ENCODE peak calls at places on chromosomes 6 and 20, in six cellular contexts. O is HepG2, B is GM12878, R is K562, E is H1, W is GM12891. K is an unnamed sample.

GRCh38 chr20:21936720-21937380 is 231.4 kb downstream of the PAX1 start:
- DNase-seq in O (no peak), B (no peak), R (no peak), E (peak), W (no peak), K (no peak)

GRCh38 chr6:137951064-137951597 is 84.1 kb downstream of the TNFAIP3 start:
- DNase-seq in O (no peak), B (no peak), R (no peak), E (no peak), W (no peak), K (no peak)

GRCh38 chr6:40819182-40819834 is 219.7 kb downstream of the UNC5CL start:
- DNase-seq in O (no peak), B (no peak), R (peak), E (no peak), W (no peak), K (no peak)

GRCh38 chr6:45422541-45423110 is 44.9 kb upstream of the SUPT3H start:
- DNase-seq in O (no peak), B (no peak), R (peak), E (no peak), W (no peak), K (no peak)

GRCh38 chr6:153130515-153131036 is 506 bp downstream of the RGS17 start:
- DNase-seq in O (no peak), B (no peak), R (no peak), E (no peak), W (peak), K (no peak)

GRCh38 chr6:39791311-39791710 is 865 bp upstream of the DAAM2 start:
- DNase-seq in O (peak), B (no peak), R (peak), E (no peak), W (no peak), K (no peak)

GRCh38 chr20:56487216-56487615 is 18.8 kb downstream of the RTF2 start:
- DNase-seq in O (no peak), B (no peak), R (no peak), E (no peak), W (no peak), K (no peak)

GRCh38 chr20:18397090-18397489 is 69.7 kb downstream of the DZANK1 start:
- DNase-seq in O (no peak), B (no peak), R (no peak), E (no peak), W (no peak), K (no peak)

GRCh38 chr6:169087436-169088046 is 166.1 kb downstream of the THBS2 start:
- DNase-seq in O (no peak), B (no peak), R (no peak), E (no peak), W (no peak), K (no peak)

GRCh38 chr6:39357998-39358686 is 35.6 kb upstream of the KCNK16 start:
- DNase-seq in O (no peak), B (no peak), R (no peak), E (no peak), W (no peak), K (no peak)

GRCh38 chr20:12072221-12072944 is 154.7 kb downstream of the BTBD3 start:
- DNase-seq in O (no peak), B (no peak), R (no peak), E (no peak), W (no peak), K (no peak)

GRCh38 chr6:2714359-2714895 is 36.3 kb downstream of the MYLK4 start:
- DNase-seq in O (no peak), B (no peak), R (no peak), E (no peak), W (no peak), K (no peak)

GRCh38 chr6:15329154-15329781 is 83.4 kb downstream of the JARID2 start:
- DNase-seq in O (no peak), B (no peak), R (no peak), E (no peak), W (no peak), K (no peak)

GRCh38 chr6:22251331-22251730 is 45.5 kb downstream of the PRL start:
- DNase-seq in O (no peak), B (no peak), R (no peak), E (no peak), W (no peak), K (no peak)

GRCh38 chr20:31872406-31872805 is 2.0 kb downstream of the TTLL9 start:
- DNase-seq in O (no peak), B (no peak), R (no peak), E (no peak), W (no peak), K (no peak)

GRCh38 chr6:41547799-41548097 is 1.6 kb downstream of the FOXP4 start:
- DNase-seq in O (no peak), B (no peak), R (no peak), E (no peak), W (no peak), K (no peak)

GRCh38 chr6:14467591-14467990 is 350.0 kb downstream of the CD83 start:
- DNase-seq in O (no peak), B (no peak), R (no peak), E (no peak), W (no peak), K (no peak)

GRCh38 chr6:146355521-146356100 is 188.0 kb upstream of the RAB32 start:
- DNase-seq in O (no peak), B (no peak), R (no peak), E (no peak), W (no peak), K (no peak)

GRCh38 chr6:69796627-69797390 is at the start of gene LMBRD1:
- DNase-seq in O (peak), B (peak), R (peak), E (peak), W (peak), K (peak)

GRCh38 chr6:148855744-148856143 is 108.9 kb downstream of the UST start:
- DNase-seq in O (no peak), B (no peak), R (no peak), E (no peak), W (no peak), K (no peak)

GRCh38 chr6:153024401-153025017 is 22.0 kb upstream of the MTRF1L start:
- DNase-seq in O (peak), B (peak), R (peak), E (peak), W (peak), K (peak)

GRCh38 chr6:119158057-119158848 is 79.8 kb upstream of the FAM184A start:
- DNase-seq in O (no peak), B (no peak), R (no peak), E (no peak), W (no peak), K (no peak)
- TF ChIP-seq POLR2AphosphoS5 in O (no peak), B (no peak), R (no peak), E (no peak), W (no peak), K (no peak)

DNA sequence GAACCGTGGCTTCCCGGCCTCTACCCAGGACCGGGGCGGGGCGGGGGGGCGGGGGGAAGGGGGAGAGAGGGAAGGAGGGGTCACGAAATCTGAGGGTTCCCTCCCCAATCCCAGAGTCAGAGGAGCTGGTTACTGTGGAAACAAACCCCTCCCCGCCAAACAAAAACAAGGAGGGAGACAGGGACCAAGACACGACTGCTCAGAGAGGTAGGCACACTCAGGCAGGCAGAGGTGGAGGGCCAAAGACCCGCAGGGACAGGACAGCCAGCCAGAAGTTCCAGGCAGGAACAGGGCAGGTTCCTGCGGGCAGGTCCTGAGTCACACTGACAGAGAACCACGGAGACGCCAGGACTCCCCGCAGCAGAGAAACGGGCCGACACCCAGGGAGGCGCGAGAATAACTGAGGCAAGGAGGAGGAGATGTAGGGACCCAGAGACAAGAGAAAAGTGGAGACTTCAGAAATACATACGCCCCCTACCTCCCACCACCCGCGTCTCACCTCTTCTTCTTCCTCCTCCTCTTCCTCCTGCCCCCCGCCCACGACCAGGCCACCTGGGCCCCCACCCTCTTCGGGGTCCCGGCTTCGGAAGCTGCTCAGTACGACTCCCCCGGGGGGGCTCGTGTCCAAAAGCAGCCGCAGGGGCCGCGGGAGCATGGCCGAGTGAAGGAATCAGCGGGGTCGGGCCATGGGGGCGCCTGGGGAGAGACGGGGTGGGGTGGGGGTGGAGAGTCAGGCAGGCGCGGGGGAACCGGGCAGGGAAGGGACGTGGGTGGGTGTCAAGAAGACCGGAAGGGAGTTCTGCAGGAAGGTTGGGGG is 578 bp downstream of the RGL2 start:
- DNase-seq in O (peak), B (no peak), R (peak), E (no peak), W (peak), K (peak)
- TF ChIP-seq POLR2A in O (peak), B (peak), R (peak), E (peak), W (no peak), K (peak)

DNA sequence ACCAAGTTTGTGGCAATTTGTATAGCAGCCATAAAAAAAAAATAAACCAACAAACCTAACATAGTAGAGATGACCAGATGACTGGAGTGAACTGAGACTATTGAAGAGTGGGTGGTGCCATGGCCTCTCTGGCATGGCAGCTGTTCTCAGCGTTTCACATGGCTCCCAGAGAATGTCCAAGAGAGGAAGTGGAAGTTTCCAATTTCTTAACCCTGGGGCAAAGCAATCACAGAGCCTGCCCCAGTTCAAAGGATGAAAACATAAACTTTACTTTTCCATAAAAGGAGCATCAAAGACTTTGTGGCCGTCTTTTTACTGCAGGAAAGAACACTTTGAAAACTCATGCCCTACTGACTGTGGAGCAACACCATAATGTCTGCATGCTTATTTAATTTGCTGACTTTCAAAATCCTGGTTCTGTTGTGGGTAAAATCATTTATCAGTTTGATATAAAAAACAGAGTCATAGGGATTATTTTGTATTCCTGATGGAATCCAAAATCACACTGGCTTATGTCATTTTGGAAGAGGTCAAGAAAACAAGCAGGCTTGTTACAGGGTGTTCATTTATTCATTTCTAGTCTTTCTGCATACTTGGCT is 165.4 kb downstream of the SLC35B3 start:
- DNase-seq in O (no peak), B (no peak), R (no peak), E (no peak), W (no peak), K (no peak)
- TF ChIP-seq TAF1 in O (no peak), B (no peak), R (no peak), E (no peak), W (no peak), K (no peak)

GRCh38 chr6:32046450-32047083 is 8.4 kb downstream of the CYP21A2 start:
- DNase-seq in O (peak), B (no peak), R (peak), E (no peak), W (no peak), K (no peak)

GRCh38 chr6:32045811-32046449 is 7.7 kb downstream of the CYP21A2 start:
- DNase-seq in O (no peak), B (no peak), R (peak), E (no peak), W (no peak), K (no peak)

GRCh38 chr6:32047855-32048766 is 9.9 kb downstream of the CYP21A2 start:
- DNase-seq in O (peak), B (no peak), R (peak), E (peak), W (peak), K (peak)

GRCh38 chr6:32047539-32047854 is 9.3 kb downstream of the CYP21A2 start:
- DNase-seq in O (no peak), B (no peak), R (no peak), E (no peak), W (no peak), K (no peak)

DNA sequence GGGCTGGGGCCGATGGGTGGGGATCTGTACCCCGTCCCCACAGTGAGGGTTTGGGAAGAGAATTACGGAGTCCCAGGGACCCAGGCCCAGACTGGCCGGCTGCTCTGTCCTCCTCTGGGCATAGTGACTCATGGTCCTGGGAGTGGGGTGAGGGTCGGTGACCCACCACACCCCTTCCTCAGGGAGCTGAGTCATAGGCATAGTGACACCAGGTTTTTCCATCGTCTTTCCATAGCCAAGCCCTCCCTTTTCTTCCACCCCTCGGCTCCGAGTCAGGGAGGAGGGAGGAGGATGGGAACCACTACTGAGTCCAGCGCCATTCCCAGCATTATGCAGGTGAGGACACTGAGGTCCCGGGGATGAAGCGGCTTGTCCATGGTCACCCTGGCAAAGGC is 8.9 kb downstream of the CYP21A2 start:
- DNase-seq in O (peak), B (no peak), R (peak), E (no peak), W (no peak), K (no peak)
- TF ChIP-seq POLR2AphosphoS5 in O (no peak), B (no peak), R (no peak), E (no peak), W (no peak), K (no peak)

GRCh38 chr6:85642774-85643529 is at the start of gene SYNCRIP:
- DNase-seq in O (peak), B (peak), R (peak), E (peak), W (peak), K (peak)
- TF ChIP-seq POLR2A in O (peak), B (peak), R (peak), E (peak), W (peak), K (peak)